ENCODE peak calls at places on chromosomes 12 and 14, in six cellular contexts. One of them, this sample, is unnamed.
A peak's percentile ranks its signal among the peaks of the same experiment; 100 is the strongest.

GRCh38 chr14:56129941-56130340 is 11.7 kb downstream of the PELI2 start:
- DNase-seq in lower lobe of right lung: no peak
- DNase-seq in SJCRH30: no peak
- DNase-seq in NCI-H345: no peak
- DNase-seq in cardiac fibroblast: peak; percentile 48
- DNase-seq in stimulated activated CD4-positive, alpha-beta T cell treated with anti-CD3 and anti-CD28 coated beads, TNF-alpha, amount 100 ng/mL, for 24 hours: no peak
- DNase-seq in this sample: no peak

GRCh38 chr12:130026608-130027176 is 122.9 kb upstream of the TMEM132D start:
- DNase-seq in lower lobe of right lung: no peak
- DNase-seq in SJCRH30: peak; percentile 19
- DNase-seq in NCI-H345: peak; percentile 41
- DNase-seq in cardiac fibroblast: peak; percentile 14
- DNase-seq in stimulated activated CD4-positive, alpha-beta T cell treated with anti-CD3 and anti-CD28 coated beads, TNF-alpha, amount 100 ng/mL, for 24 hours: no peak
- DNase-seq in this sample: no peak

GRCh38 chr12:12018454-12018853 is 52.3 kb upstream of the BCL2L14 start:
- DNase-seq in lower lobe of right lung: no peak
- DNase-seq in SJCRH30: peak; percentile 69
- DNase-seq in NCI-H345: no peak
- DNase-seq in cardiac fibroblast: peak; percentile 42
- DNase-seq in stimulated activated CD4-positive, alpha-beta T cell treated with anti-CD3 and anti-CD28 coated beads, TNF-alpha, amount 100 ng/mL, for 24 hours: no peak
- DNase-seq in this sample: no peak

GRCh38 chr12:65319680-65320193 is 41.3 kb downstream of the MSRB3 start:
- DNase-seq in lower lobe of right lung: no peak
- DNase-seq in SJCRH30: no peak
- DNase-seq in NCI-H345: no peak
- DNase-seq in cardiac fibroblast: no peak
- DNase-seq in stimulated activated CD4-positive, alpha-beta T cell treated with anti-CD3 and anti-CD28 coated beads, TNF-alpha, amount 100 ng/mL, for 24 hours: no peak
- DNase-seq in this sample: no peak

GRCh38 chr12:1533205-1533601 is 61.2 kb downstream of the FBXL14 start:
- DNase-seq in lower lobe of right lung: no peak
- DNase-seq in SJCRH30: no peak
- DNase-seq in NCI-H345: no peak
- DNase-seq in cardiac fibroblast: no peak
- DNase-seq in stimulated activated CD4-positive, alpha-beta T cell treated with anti-CD3 and anti-CD28 coated beads, TNF-alpha, amount 100 ng/mL, for 24 hours: no peak
- DNase-seq in this sample: no peak

GRCh38 chr14:45716506-45716905 is 463.5 kb upstream of the MIS18BP1 start:
- DNase-seq in lower lobe of right lung: no peak
- DNase-seq in SJCRH30: no peak
- DNase-seq in NCI-H345: no peak
- DNase-seq in cardiac fibroblast: peak; percentile 7
- DNase-seq in stimulated activated CD4-positive, alpha-beta T cell treated with anti-CD3 and anti-CD28 coated beads, TNF-alpha, amount 100 ng/mL, for 24 hours: no peak
- DNase-seq in this sample: no peak

GRCh38 chr14:68191567-68192321 is 372.2 kb downstream of the RAD51B start:
- DNase-seq in lower lobe of right lung: no peak
- DNase-seq in SJCRH30: peak; percentile 58
- DNase-seq in NCI-H345: peak; percentile 7
- DNase-seq in cardiac fibroblast: peak; percentile 58
- DNase-seq in stimulated activated CD4-positive, alpha-beta T cell treated with anti-CD3 and anti-CD28 coated beads, TNF-alpha, amount 100 ng/mL, for 24 hours: no peak
- DNase-seq in this sample: no peak

GRCh38 chr12:124734224-124734788 is 129.4 kb downstream of the SCARB1 start:
- DNase-seq in lower lobe of right lung: peak; percentile 84
- DNase-seq in SJCRH30: peak; percentile 90
- DNase-seq in NCI-H345: peak; percentile 27
- DNase-seq in cardiac fibroblast: no peak
- DNase-seq in stimulated activated CD4-positive, alpha-beta T cell treated with anti-CD3 and anti-CD28 coated beads, TNF-alpha, amount 100 ng/mL, for 24 hours: no peak
- DNase-seq in this sample: no peak

GRCh38 chr14:105343194-105343593 is 28.6 kb downstream of the PACS2 start:
- DNase-seq in lower lobe of right lung: no peak
- DNase-seq in SJCRH30: peak; percentile 72
- DNase-seq in NCI-H345: peak; percentile 91
- DNase-seq in cardiac fibroblast: no peak
- DNase-seq in stimulated activated CD4-positive, alpha-beta T cell treated with anti-CD3 and anti-CD28 coated beads, TNF-alpha, amount 100 ng/mL, for 24 hours: no peak
- DNase-seq in this sample: no peak

GRCh38 chr14:94923771-94924170 is 153.9 kb upstream of the GSC start:
- DNase-seq in lower lobe of right lung: no peak
- DNase-seq in SJCRH30: no peak
- DNase-seq in NCI-H345: no peak
- DNase-seq in cardiac fibroblast: no peak
- DNase-seq in stimulated activated CD4-positive, alpha-beta T cell treated with anti-CD3 and anti-CD28 coated beads, TNF-alpha, amount 100 ng/mL, for 24 hours: no peak
- DNase-seq in this sample: no peak

GRCh38 chr12:113049976-113050742 is 6.4 kb upstream of the DTX1 start:
- DNase-seq in lower lobe of right lung: no peak
- DNase-seq in SJCRH30: no peak
- DNase-seq in NCI-H345: no peak
- DNase-seq in cardiac fibroblast: peak; percentile 8
- DNase-seq in stimulated activated CD4-positive, alpha-beta T cell treated with anti-CD3 and anti-CD28 coated beads, TNF-alpha, amount 100 ng/mL, for 24 hours: no peak
- DNase-seq in this sample: no peak

GRCh38 chr12:90621927-90622326 is 333.0 kb downstream of the CCER1 start:
- DNase-seq in lower lobe of right lung: no peak
- DNase-seq in SJCRH30: no peak
- DNase-seq in NCI-H345: no peak
- DNase-seq in cardiac fibroblast: peak; percentile 73
- DNase-seq in stimulated activated CD4-positive, alpha-beta T cell treated with anti-CD3 and anti-CD28 coated beads, TNF-alpha, amount 100 ng/mL, for 24 hours: no peak
- DNase-seq in this sample: peak; percentile 26

GRCh38 chr12:19967486-19967885 is 400.9 kb upstream of the PDE3A start:
- DNase-seq in lower lobe of right lung: no peak
- DNase-seq in SJCRH30: no peak
- DNase-seq in NCI-H345: peak; percentile 66
- DNase-seq in cardiac fibroblast: peak; percentile 99
- DNase-seq in stimulated activated CD4-positive, alpha-beta T cell treated with anti-CD3 and anti-CD28 coated beads, TNF-alpha, amount 100 ng/mL, for 24 hours: no peak
- DNase-seq in this sample: peak; percentile 51

GRCh38 chr12:12839886-12840285 is 26.7 kb downstream of the DDX47 start:
- DNase-seq in lower lobe of right lung: no peak
- DNase-seq in SJCRH30: peak; percentile 45
- DNase-seq in NCI-H345: no peak
- DNase-seq in cardiac fibroblast: peak; percentile 85
- DNase-seq in stimulated activated CD4-positive, alpha-beta T cell treated with anti-CD3 and anti-CD28 coated beads, TNF-alpha, amount 100 ng/mL, for 24 hours: no peak
- DNase-seq in this sample: peak; percentile 16

GRCh38 chr14:77203611-77204456 is 22.2 kb downstream of the TMEM63C start:
- DNase-seq in lower lobe of right lung: no peak
- DNase-seq in SJCRH30: peak; percentile 60
- DNase-seq in NCI-H345: peak; percentile 60
- DNase-seq in cardiac fibroblast: no peak
- DNase-seq in stimulated activated CD4-positive, alpha-beta T cell treated with anti-CD3 and anti-CD28 coated beads, TNF-alpha, amount 100 ng/mL, for 24 hours: no peak
- DNase-seq in this sample: no peak

GRCh38 chr12:127811988-127812387 is 455.0 kb upstream of the TMEM132C start:
- DNase-seq in lower lobe of right lung: no peak
- DNase-seq in SJCRH30: peak; percentile 81
- DNase-seq in NCI-H345: no peak
- DNase-seq in cardiac fibroblast: peak; percentile 3
- DNase-seq in stimulated activated CD4-positive, alpha-beta T cell treated with anti-CD3 and anti-CD28 coated beads, TNF-alpha, amount 100 ng/mL, for 24 hours: no peak
- DNase-seq in this sample: no peak

GRCh38 chr12:44307506-44308168 is 471.8 kb downstream of the TMEM117 start:
- DNase-seq in lower lobe of right lung: no peak
- DNase-seq in SJCRH30: no peak
- DNase-seq in NCI-H345: no peak
- DNase-seq in cardiac fibroblast: no peak
- DNase-seq in stimulated activated CD4-positive, alpha-beta T cell treated with anti-CD3 and anti-CD28 coated beads, TNF-alpha, amount 100 ng/mL, for 24 hours: no peak
- DNase-seq in this sample: no peak

GRCh38 chr14:95662376-95663186 is 23.6 kb upstream of the TCL1B start:
- DNase-seq in lower lobe of right lung: no peak
- DNase-seq in SJCRH30: no peak
- DNase-seq in NCI-H345: peak; percentile 20
- DNase-seq in cardiac fibroblast: no peak
- DNase-seq in stimulated activated CD4-positive, alpha-beta T cell treated with anti-CD3 and anti-CD28 coated beads, TNF-alpha, amount 100 ng/mL, for 24 hours: no peak
- DNase-seq in this sample: no peak

This sample was measured in AG04450.